ENCODE peak calls at places on chromosome 19, in seven cellular contexts. J is brain microvascular endothelial cell, H is GM12864, P is cardiac muscle cell, I is dorsolateral prefrontal cortex, K is AG10803, Z is fibroblast of villous mesenchyme. M is an unnamed sample.

GRCh38 chr19:30666301-30666803 is 294.2 kb downstream of the ZNF536 start:
- DNase-seq in I (peak; percentile 54), J (peak; percentile 29), Z (peak; percentile 19), H (no peak), P (peak; percentile 69), K (peak; percentile 15), M (peak; percentile 9)

GRCh38 chr19:34962945-34963530 is 991 bp downstream of the ZNF792 start:
- DNase-seq in K (no peak), H (no peak), Z (no peak), P (no peak), I (no peak), J (no peak), M (peak; percentile 24)

GRCh38 chr19:10001899-10002298 is 8.4 kb downstream of the COL5A3 start:
- DNase-seq in K (peak; percentile 18), P (no peak), Z (no peak), J (no peak), H (no peak), I (no peak), M (peak; percentile 41)

GRCh38 chr19:42528354-42529247 is at the start of gene CEACAM1:
- DNase-seq in Z (peak; percentile 23), H (peak; percentile 29), I (no peak), P (no peak), J (no peak), K (no peak), M (no peak)

GRCh38 chr19:44657211-44657921 is 13.7 kb downstream of the PVR start:
- DNase-seq in K (peak; percentile 66), Z (peak; percentile 67), P (peak; percentile 80), H (peak; percentile 19), J (peak; percentile 58), I (peak; percentile 31), M (peak; percentile 26)

GRCh38 chr19:34667349-34668076 is 9.4 kb downstream of the SCGB2B2 start:
- DNase-seq in I (no peak), H (no peak), J (no peak), Z (peak; percentile 68), P (no peak), K (peak; percentile 29), M (peak; percentile 4)

GRCh38 chr19:2164020-2164988 is 571 bp downstream of the DOT1L start:
- DNase-seq in H (no peak), Z (peak; percentile 27), I (no peak), P (peak; percentile 48), J (no peak), K (no peak), M (peak; percentile 47)

GRCh38 chr19:40461669-40462221 is 3.8 kb downstream of the BLVRB start:
- DNase-seq in P (no peak), K (no peak), Z (no peak), I (no peak), J (no peak), H (no peak), M (no peak)

GRCh38 chr19:21133633-21134032 is 8.2 kb upstream of the ZNF431 start:
- DNase-seq in J (no peak), Z (no peak), K (no peak), I (no peak), P (no peak), H (no peak), M (no peak)

GRCh38 chr19:35479278-35479677 is 11.0 kb downstream of the KRTDAP start:
- DNase-seq in I (no peak), J (no peak), H (no peak), Z (no peak), K (no peak), P (no peak), M (no peak)

GRCh38 chr19:48244289-48244688 is 11.4 kb downstream of the CARD8 start:
- DNase-seq in P (no peak), I (no peak), J (peak; percentile 26), H (no peak), Z (no peak), K (no peak), M (no peak)

GRCh38 chr19:12695090-12695489 is 1.3 kb downstream of the FBXW9 start:
- DNase-seq in P (no peak), J (no peak), Z (no peak), K (no peak), I (no peak), H (no peak), M (peak; percentile 27)

GRCh38 chr19:3809881-3810707 is 23.9 kb upstream of the MATK start:
- DNase-seq in I (no peak), J (no peak), Z (no peak), P (no peak), H (no peak), K (no peak), M (no peak)

GRCh38 chr19:5545984-5546383 is 21.8 kb downstream of the TINCR start:
- DNase-seq in I (no peak), J (no peak), P (no peak), H (no peak), K (no peak), Z (no peak), M (no peak)

GRCh38 chr19:15555759-15556633 is 47.7 kb downstream of the CYP4F22 start:
- DNase-seq in P (peak; percentile 86), I (peak; percentile 54), H (peak; percentile 88), K (peak; percentile 91), Z (peak; percentile 93), J (peak; percentile 92), M (peak; percentile 92)
- H3K4me3 ChIP-seq in P (no peak overlapping the region), I (peak overlapping the region; percentile 18), H (peak overlapping the region; percentile 42), K (peak overlapping the region; percentile 42), Z (peak overlapping the region; percentile 40), J (peak overlapping the region; percentile 31), M (peak overlapping the region; percentile 40)

GRCh38 chr19:49929121-49929610 is at the start of the genes ATF5 and NUP62:
- DNase-seq in J (peak; percentile 52), P (peak; percentile 90), K (peak; percentile 72), I (peak; percentile 72), Z (peak; percentile 79), H (no peak), M (peak; percentile 93)

GRCh38 chr19:49927526-49928264 is 1.3 kb upstream of the ATF5 start:
- DNase-seq in K (no peak), I (no peak), H (no peak), J (no peak), P (no peak), Z (no peak), M (no peak)

GRCh38 chr19:49931293-49932040 is 2.2 kb upstream of the NUP62 start:
- DNase-seq in H (no peak), J (no peak), Z (no peak), K (no peak), I (no peak), P (no peak), M (no peak)

GRCh38 chr19:49930483-49931011 is 1.2 kb upstream of the NUP62 start:
- DNase-seq in I (no peak), Z (no peak), H (no peak), J (no peak), K (no peak), P (no peak), M (no peak)

DNA sequence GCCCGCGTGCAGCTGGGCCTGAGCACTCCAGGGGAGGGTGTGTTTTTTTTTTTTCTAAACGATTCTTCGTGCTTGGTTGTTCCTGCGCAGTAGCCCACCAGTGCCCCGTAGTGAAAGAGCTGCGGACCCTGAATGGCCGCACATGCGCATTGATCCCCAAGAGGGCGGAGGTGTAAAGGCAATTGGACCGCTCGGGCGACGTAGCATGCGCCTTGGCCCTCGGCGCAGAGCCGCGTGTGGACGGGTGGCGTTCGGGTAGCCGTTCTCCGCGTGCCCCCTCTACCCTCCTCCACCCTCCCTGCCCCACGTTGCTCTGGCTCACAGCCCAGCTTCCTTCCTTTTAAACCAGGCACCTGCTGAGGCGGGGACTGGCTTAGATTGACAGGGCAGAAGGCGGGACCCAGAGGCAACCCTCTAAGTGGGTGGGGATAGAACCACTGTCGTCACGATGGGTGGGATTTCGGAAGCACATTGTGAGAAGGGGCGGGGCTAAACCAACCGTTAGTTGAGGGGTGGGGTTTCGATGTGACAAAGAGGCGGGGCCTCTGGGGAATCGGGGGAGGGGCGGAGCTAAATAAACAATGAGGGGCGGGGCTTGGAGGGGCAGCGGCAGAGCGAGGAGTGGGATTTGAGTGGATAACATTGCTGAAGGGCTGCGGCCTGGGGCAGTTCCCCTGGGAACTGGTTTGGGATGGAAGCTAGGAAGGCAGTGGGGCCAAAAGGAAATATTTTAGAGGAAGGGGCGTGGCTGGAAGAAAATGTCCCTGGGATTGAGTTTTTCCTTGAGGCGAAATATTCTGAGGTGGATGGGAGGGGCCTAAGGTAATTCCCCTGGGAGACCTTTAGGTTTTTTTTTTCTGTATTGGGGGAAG is 543 bp upstream of the NUP62 start:
- DNase-seq in I (peak; percentile 76), P (peak; percentile 98), K (peak; percentile 95), Z (peak; percentile 96), H (peak; percentile 93), J (peak; percentile 94), M (peak; percentile 94)
- TF ChIP-seq CTCF in I (no peak), P (no peak), K (no peak), Z (no peak), H (no peak), J (no peak), M (no peak)

GRCh38 chr19:53870485-53870844 is 2.8 kb downstream of the MYADM start:
- DNase-seq in H (no peak), I (no peak), K (no peak), J (no peak), Z (peak; percentile 23), P (no peak), M (no peak)
- H3K4me3 ChIP-seq in H (peak overlapping the region; percentile 38), I (no peak overlapping the region), K (peak overlapping the region; percentile 28), J (peak overlapping the region; percentile 30), Z (peak overlapping the region; percentile 34), P (peak overlapping the region; percentile 70), M (no peak overlapping the region)

GRCh38 chr19:46471116-46471733 is at the start of gene PNMA8A:
- DNase-seq in P (peak; percentile 95), H (no peak), I (peak; percentile 67), J (peak; percentile 63), Z (peak; percentile 72), K (peak; percentile 60), M (peak; percentile 79)
- TF ChIP-seq CTCF in P (peak; percentile 25), H (no peak), I (peak; percentile 9), J (peak; percentile 43), Z (no peak), K (peak; percentile 17), M (peak; percentile 14)

M was measured in foreskin fibroblast.